ENCODE peak calls at places on chromosomes 2 and 18, in five cellular contexts. M, Z, H, R and D are unnamed samples.

GRCh38 chr2:19812166-19812565 is 89.6 kb downstream of the TTC32 start:
- DNase-seq in M (no peak), Z (peak), H (no peak), R (no peak), D (peak)

GRCh38 chr2:237552911-237553310 is 13.5 kb upstream of the PRLH start:
- DNase-seq in M (no peak), Z (no peak), H (no peak), R (no peak), D (no peak)

GRCh38 chr18:68435581-68435980 is 279.3 kb downstream of the TMX3 start:
- DNase-seq in M (no peak), Z (no peak), H (no peak), R (no peak), D (no peak)

GRCh38 chr2:20062615-20063545 is 11.5 kb upstream of the LAPTM4A start:
- DNase-seq in M (no peak), Z (peak), H (peak), R (peak), D (peak)

GRCh38 chr2:77104554-77104953 is 417.6 kb downstream of the LRRTM4 start:
- DNase-seq in M (no peak), Z (no peak), H (peak), R (no peak), D (no peak)

GRCh38 chr2:61247204-61247812 is 85.3 kb downstream of the C2orf74 start:
- DNase-seq in M (no peak), Z (peak), H (peak), R (peak), D (peak)

GRCh38 chr2:153476491-153477095 is 2.0 kb downstream of the RPRM start:
- DNase-seq in M (no peak), Z (no peak), H (no peak), R (no peak), D (no peak)

GRCh38 chr2:141384676-141385075 is 746.1 kb downstream of the LRP1B start:
- DNase-seq in M (no peak), Z (no peak), H (peak), R (peak), D (peak)

GRCh38 chr2:229454934-229455631 is 184.0 kb upstream of the PID1 start:
- DNase-seq in M (no peak), Z (peak), H (peak), R (peak), D (peak)

GRCh38 chr2:24083567-24084385 is 858 bp downstream of the TP53I3 start:
- DNase-seq in M (peak), Z (peak), H (peak), R (peak), D (peak)

GRCh38 chr2:118808429-118808809 is 39.0 kb downstream of the EN1 start:
- DNase-seq in M (no peak), Z (no peak), H (no peak), R (no peak), D (no peak)

GRCh38 chr2:33059452-33060156 is 112.9 kb downstream of the LTBP1 start:
- DNase-seq in M (no peak), Z (no peak), H (peak), R (no peak), D (peak)

GRCh38 chr2:216651370-216651881 is 18.2 kb downstream of the IGFBP2 start:
- DNase-seq in M (no peak), Z (peak), H (peak), R (peak), D (peak)

GRCh38 chr2:6524678-6525367 is 340.9 kb downstream of the CMPK2 start:
- DNase-seq in M (no peak), Z (no peak), H (no peak), R (peak), D (peak)

GRCh38 chr18:55096261-55097026 is 137.2 kb upstream of the CCDC68 start:
- DNase-seq in M (no peak), Z (peak), H (peak), R (peak), D (peak)

GRCh38 chr18:46641917-46642316 is 15.1 kb downstream of the LOXHD1 start:
- DNase-seq in M (no peak), Z (no peak), H (no peak), R (no peak), D (no peak)

GRCh38 chr2:101151141-101151858 is at the start of gene TBC1D8:
- DNase-seq in M (peak), Z (no peak), H (peak), R (peak), D (peak)

GRCh38 chr2:50088987-50089386 is 934.7 kb upstream of the FSHR start:
- DNase-seq in M (no peak), Z (no peak), H (no peak), R (no peak), D (no peak)

GRCh38 chr2:237585590-237586221 is 4.8 kb downstream of the RAB17 start:
- DNase-seq in M (no peak), Z (no peak), H (no peak), R (no peak), D (no peak)

GRCh38 chr2:134900151-134900550 is 18.5 kb upstream of the CCNT2 start:
- DNase-seq in M (no peak), Z (no peak), H (peak), R (peak), D (peak)

GRCh38 chr2:43270930-43271615 is 44.7 kb upstream of the ZFP36L2 start:
- DNase-seq in M (no peak), Z (no peak), H (no peak), R (no peak), D (no peak)

GRCh38 chr2:227016894-227017293 is 147.1 kb downstream of the COL4A4 start:
- DNase-seq in M (no peak), Z (no peak), H (peak), R (peak), D (no peak)

GRCh38 chr2:190545756-190546385 is 11.3 kb upstream of the NEMP2 start:
- DNase-seq in M (no peak), Z (no peak), H (peak), R (peak), D (peak)

GRCh38 chr2:219254590-219255219 is 987 bp upstream of the TUBA4A start:
- DNase-seq in M (no peak), Z (no peak), H (no peak), R (no peak), D (no peak)

GRCh38 chr18:8084160-8084559 is 517.0 kb downstream of the PTPRM start:
- DNase-seq in M (no peak), Z (no peak), H (peak), R (peak), D (peak)

GRCh38 chr2:20148841-20149702 is 75.9 kb downstream of the SDC1 start:
- DNase-seq in M (no peak), Z (peak), H (peak), R (peak), D (peak)

GRCh38 chr2:65800998-65801397 is 368.6 kb upstream of the SPRED2 start:
- DNase-seq in M (no peak), Z (peak), H (peak), R (peak), D (peak)

GRCh38 chr2:162490052-162490717 is 146.3 kb downstream of the GCA start:
- DNase-seq in M (no peak), Z (no peak), H (peak), R (peak), D (no peak)

GRCh38 chr18:74957588-74958224 is 251.2 kb downstream of the PTGR3 start:
- DNase-seq in M (no peak), Z (no peak), H (no peak), R (no peak), D (no peak)

GRCh38 chr2:3282056-3282998 is 95.3 kb downstream of the EIPR1 start:
- DNase-seq in M (no peak), Z (no peak), H (peak), R (peak), D (peak)

GRCh38 chr18:55262021-55262560 is 302.8 kb upstream of the CCDC68 start:
- DNase-seq in M (no peak), Z (no peak), H (no peak), R (no peak), D (no peak)

GRCh38 chr2:171531291-171531690 is 9.0 kb downstream of the CYBRD1 start:
- DNase-seq in M (no peak), Z (no peak), H (peak), R (peak), D (peak)

GRCh38 chr2:70710276-70710675 is 57.7 kb downstream of the ADD2 start:
- DNase-seq in M (no peak), Z (no peak), H (no peak), R (no peak), D (no peak)

GRCh38 chr2:143255899-143256298 is 126.7 kb downstream of the ARHGAP15 start:
- DNase-seq in M (no peak), Z (no peak), H (no peak), R (no peak), D (no peak)

GRCh38 chr2:26246818-26247217 is 2.1 kb downstream of the HADHB start:
- DNase-seq in M (no peak), Z (peak), H (no peak), R (peak), D (no peak)

GRCh38 chr2:23363831-23364230 is 21.1 kb upstream of the KLHL29 start:
- DNase-seq in M (no peak), Z (no peak), H (no peak), R (no peak), D (no peak)

GRCh38 chr2:79627237-79627636 is 114.4 kb downstream of the CTNNA2 start:
- DNase-seq in M (no peak), Z (no peak), H (no peak), R (no peak), D (no peak)

GRCh38 chr2:79630060-79630459 is 117.2 kb downstream of the CTNNA2 start:
- DNase-seq in M (no peak), Z (no peak), H (no peak), R (no peak), D (peak)

GRCh38 chr2:79630972-79631551 is 118.2 kb downstream of the CTNNA2 start:
- DNase-seq in M (no peak), Z (no peak), H (no peak), R (no peak), D (no peak)
- H3K4me3 ChIP-seq in M (no peak), Z (no peak), H (no peak), R (no peak), D (no peak)

DNA sequence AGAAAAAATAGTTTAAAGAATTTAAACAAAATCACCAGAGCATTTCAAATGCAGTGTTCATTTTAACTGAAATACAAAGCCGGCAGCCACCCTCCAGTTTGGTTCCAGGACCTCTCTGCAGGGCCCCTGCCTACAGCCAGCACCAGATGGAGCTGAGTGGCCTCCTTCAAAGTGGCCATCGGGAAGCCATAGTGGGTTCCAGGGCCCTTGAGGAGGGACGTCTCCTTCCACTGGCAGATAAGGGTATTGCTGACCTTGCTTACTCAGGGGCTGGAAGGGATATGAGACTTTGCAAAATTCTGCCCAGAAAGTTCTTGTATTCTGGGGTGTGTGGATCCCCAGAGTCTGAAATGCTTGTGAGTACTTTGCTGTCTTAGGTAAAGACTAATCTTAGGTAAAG is 205.2 kb upstream of the APCDD1 start:
- DNase-seq in M (no peak), Z (no peak), H (no peak), R (no peak), D (no peak)
- TF ChIP-seq CTCF in M (no peak), Z (no peak), H (no peak), R (no peak), D (peak)

DNA sequence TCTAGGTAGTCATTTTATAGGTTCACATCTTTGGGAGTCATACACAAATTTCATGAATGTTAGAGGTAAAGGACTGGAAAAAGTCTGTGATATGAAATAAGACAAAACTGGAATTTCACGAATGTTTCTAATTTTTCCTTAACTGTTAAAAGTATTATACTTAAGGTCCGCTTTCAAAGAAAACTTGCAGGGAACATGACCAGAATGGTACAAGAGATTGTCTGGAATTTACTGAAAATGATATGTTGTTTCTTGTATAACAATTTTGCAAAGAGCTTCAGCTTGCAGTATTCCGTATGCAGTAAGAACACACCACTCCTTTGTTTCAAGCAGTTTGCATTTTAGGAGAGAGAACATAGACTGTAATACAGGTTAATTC is 1.6 kb downstream of the DDX1 start:
- DNase-seq in M (no peak), Z (no peak), H (no peak), R (no peak), D (no peak)
- H3K4me3 ChIP-seq in M (no peak), Z (no peak), H (no peak), R (no peak), D (no peak)

GRCh38 chr2:166180951-166181812 is 53.4 kb upstream of the SCN1A start:
- DNase-seq in M (no peak), Z (peak), H (peak), R (peak), D (peak)

GRCh38 chr2:166184789-166185188 is 57.0 kb upstream of the SCN1A start:
- DNase-seq in M (no peak), Z (no peak), H (no peak), R (peak), D (no peak)

GRCh38 chr2:166181813-166182154 is 54.0 kb upstream of the SCN1A start:
- DNase-seq in M (no peak), Z (no peak), H (no peak), R (no peak), D (no peak)

GRCh38 chr2:166173263-166173662 is 45.4 kb upstream of the SCN1A start:
- DNase-seq in M (no peak), Z (no peak), H (no peak), R (no peak), D (no peak)

GRCh38 chr2:166179201-166179600 is 51.4 kb upstream of the SCN1A start:
- DNase-seq in M (no peak), Z (no peak), H (peak), R (peak), D (peak)
- TF ChIP-seq CTCF in M (no peak), Z (no peak), H (peak), R (peak), D (peak)

GRCh38 chr2:151991010-151991409 is 107.8 kb downstream of the CACNB4 start:
- DNase-seq in M (no peak), Z (no peak), H (no peak), R (no peak), D (no peak)

GRCh38 chr2:151999058-151999457 is 99.8 kb downstream of the CACNB4 start:
- DNase-seq in M (peak), Z (no peak), H (peak), R (peak), D (peak)

GRCh38 chr2:151992582-151992981 is 106.3 kb downstream of the CACNB4 start:
- DNase-seq in M (no peak), Z (no peak), H (no peak), R (no peak), D (no peak)

GRCh38 chr2:151996243-151997003 is 102.4 kb downstream of the CACNB4 start:
- DNase-seq in M (no peak), Z (no peak), H (no peak), R (no peak), D (no peak)
- H3K4me3 ChIP-seq in M (no peak), Z (no peak), H (no peak), R (no peak), D (no peak)

GRCh38 chr18:44458777-44459176 is 221.9 kb upstream of the SETBP1 start:
- DNase-seq in M (no peak), Z (peak), H (peak), R (peak), D (peak)
- TF ChIP-seq CTCF in M (no peak), Z (peak), H (peak), R (no peak), D (peak)

GRCh38 chr18:76618721-76619120 is 123.7 kb upstream of the ZNF516 start:
- DNase-seq in M (no peak), Z (no peak), H (no peak), R (no peak), D (no peak)

GRCh38 chr18:76621782-76622495 is 126.9 kb upstream of the ZNF516 start:
- DNase-seq in M (no peak), Z (no peak), H (peak), R (peak), D (peak)

GRCh38 chr18:76621184-76621583 is 126.1 kb upstream of the ZNF516 start:
- DNase-seq in M (no peak), Z (no peak), H (peak), R (peak), D (no peak)

GRCh38 chr18:76619342-76620315 is 124.6 kb upstream of the ZNF516 start:
- DNase-seq in M (no peak), Z (no peak), H (peak), R (peak), D (peak)

GRCh38 chr18:76620326-76620813 is 125.3 kb upstream of the ZNF516 start:
- DNase-seq in M (no peak), Z (peak), H (peak), R (peak), D (peak)
- H3K4me3 ChIP-seq in M (no peak), Z (peak), H (peak), R (peak), D (peak)

DNA sequence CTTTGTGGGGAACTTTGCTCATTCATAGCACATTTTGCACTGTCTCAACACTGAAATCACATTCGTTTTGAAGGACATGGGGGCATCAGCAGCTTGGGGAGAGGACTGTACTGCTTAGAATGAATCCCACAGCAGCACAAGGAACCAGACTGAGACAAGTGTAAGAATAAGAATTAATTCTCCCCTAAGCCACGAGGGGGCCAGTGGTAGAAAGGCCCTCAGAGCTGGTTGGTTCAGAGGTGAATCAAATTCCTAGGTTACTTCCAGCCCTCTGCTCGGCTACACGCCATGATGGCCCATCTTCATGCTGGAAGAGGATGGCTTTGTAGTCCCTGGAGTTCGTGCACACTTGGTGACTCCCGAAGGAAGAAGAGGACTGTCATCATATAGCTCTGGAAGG is 12.0 kb upstream of the MC5R start:
- DNase-seq in M (no peak), Z (no peak), H (peak), R (no peak), D (no peak)
- TF ChIP-seq CTCF in M (no peak), Z (peak), H (peak), R (peak), D (no peak)

GRCh38 chr2:85656468-85656867 is 11.5 kb downstream of the SFTPB start:
- DNase-seq in M (no peak), Z (no peak), H (no peak), R (peak), D (no peak)

GRCh38 chr2:85653996-85654395 is 14.0 kb downstream of the SFTPB start:
- DNase-seq in M (no peak), Z (no peak), H (no peak), R (no peak), D (no peak)

GRCh38 chr2:85652056-85652455 is 15.9 kb downstream of the SFTPB start:
- DNase-seq in M (no peak), Z (no peak), H (no peak), R (no peak), D (no peak)

GRCh38 chr2:85659324-85659981 is 8.5 kb downstream of the SFTPB start:
- DNase-seq in M (no peak), Z (no peak), H (no peak), R (no peak), D (no peak)

DNA sequence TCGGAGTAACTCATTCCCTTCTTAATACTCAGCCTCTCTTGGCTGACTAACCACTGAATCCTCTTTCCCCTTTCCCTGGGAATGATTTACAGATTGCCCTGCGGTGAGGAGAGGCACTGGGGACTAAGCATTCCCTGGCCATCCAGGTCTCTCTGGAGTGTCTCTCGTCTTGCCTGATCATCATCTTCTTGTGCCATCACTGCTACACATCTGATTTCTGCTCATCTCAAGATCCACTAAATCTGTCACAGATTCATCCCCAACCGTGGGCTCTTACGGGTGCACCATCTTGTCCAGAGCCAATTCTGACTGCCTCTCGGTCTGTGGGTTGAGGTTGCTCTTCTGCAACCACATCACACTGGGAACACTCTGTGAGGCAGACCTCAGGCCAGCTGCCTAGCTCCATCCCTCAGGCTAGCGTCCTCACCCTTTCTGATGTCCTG is 12.0 kb downstream of the SFTPB start:
- DNase-seq in M (no peak), Z (no peak), H (no peak), R (peak), D (peak)
- H3K4me3 ChIP-seq in M (no peak), Z (no peak), H (no peak), R (no peak), D (no peak)

GRCh38 chr2:102340778-102341177 is 14.8 kb upstream of the IL18R1 start:
- DNase-seq in M (no peak), Z (no peak), H (no peak), R (no peak), D (no peak)

GRCh38 chr2:102345329-102345920 is 10.2 kb upstream of the IL18R1 start:
- DNase-seq in M (no peak), Z (no peak), H (no peak), R (no peak), D (no peak)

GRCh38 chr2:102346381-102347130 is 9.0 kb upstream of the IL18R1 start:
- DNase-seq in M (no peak), Z (no peak), H (no peak), R (no peak), D (no peak)

GRCh38 chr2:102344397-102344796 is 11.2 kb upstream of the IL18R1 start:
- DNase-seq in M (no peak), Z (no peak), H (no peak), R (no peak), D (no peak)

DNA sequence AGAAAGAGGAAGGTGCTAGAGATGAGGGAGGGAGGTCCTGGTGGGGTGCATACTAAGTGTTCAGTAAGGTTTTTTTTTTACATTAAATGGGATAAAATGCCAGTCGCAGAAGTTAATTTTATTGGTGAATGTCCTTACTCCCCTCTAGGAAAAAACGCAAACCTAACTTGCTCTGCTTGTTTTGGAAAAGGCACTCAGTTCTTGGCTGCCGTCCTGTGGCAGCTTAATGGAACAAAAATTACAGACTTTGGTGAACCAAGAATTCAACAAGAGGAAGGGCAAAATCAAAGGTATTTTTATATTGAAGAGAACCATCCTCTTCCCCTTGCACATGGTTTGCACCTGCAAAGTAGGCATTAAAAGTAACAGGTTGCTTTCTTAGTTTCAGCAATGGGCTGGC is 12.7 kb upstream of the IL18R1 start:
- DNase-seq in M (no peak), Z (no peak), H (peak), R (no peak), D (peak)
- TF ChIP-seq CTCF in M (no peak), Z (peak), H (peak), R (no peak), D (peak)